ENCODE peak calls at places on chromosome 7, in four cellular contexts. One of them, this sample, is unnamed.

GRCh38 chr7:157339777-157340677 is 3.2 kb downstream of the DNAJB6 start:
- DNase-seq in IMR-90: peak; percentile 74
- DNase-seq in EL: peak; percentile 74
- DNase-seq in stimulated activated CD4-positive, alpha-beta T cell treated with anti-CD3 and anti-CD28 coated beads, Interleukin-2, amount 100 ng/mL, for 24 hours: peak; percentile 72
- DNase-seq in this sample: peak; percentile 74

GRCh38 chr7:49279886-49280285 is 355.5 kb downstream of the CDC14C start:
- DNase-seq in EL: no peak
- DNase-seq in stimulated activated CD4-positive, alpha-beta T cell treated with anti-CD3 and anti-CD28 coated beads, Interleukin-2, amount 100 ng/mL, for 24 hours: no peak
- DNase-seq in IMR-90: no peak
- DNase-seq in this sample: no peak

GRCh38 chr7:94182066-94182465 is 177.9 kb upstream of the BET1 start:
- DNase-seq in IMR-90: peak; percentile 98
- DNase-seq in stimulated activated CD4-positive, alpha-beta T cell treated with anti-CD3 and anti-CD28 coated beads, Interleukin-2, amount 100 ng/mL, for 24 hours: no peak
- DNase-seq in EL: peak; percentile 65
- DNase-seq in this sample: no peak

GRCh38 chr7:29337628-29338116 is 143.1 kb downstream of the CHN2 start:
- DNase-seq in IMR-90: no peak
- DNase-seq in stimulated activated CD4-positive, alpha-beta T cell treated with anti-CD3 and anti-CD28 coated beads, Interleukin-2, amount 100 ng/mL, for 24 hours: no peak
- DNase-seq in EL: no peak
- DNase-seq in this sample: no peak

GRCh38 chr7:157767466-157767865 is 430.7 kb downstream of the DNAJB6 start:
- DNase-seq in stimulated activated CD4-positive, alpha-beta T cell treated with anti-CD3 and anti-CD28 coated beads, Interleukin-2, amount 100 ng/mL, for 24 hours: no peak
- DNase-seq in EL: no peak
- DNase-seq in IMR-90: no peak
- DNase-seq in this sample: no peak

GRCh38 chr7:131540491-131541162 is 15.8 kb downstream of the PODXL start:
- DNase-seq in EL: no peak
- DNase-seq in stimulated activated CD4-positive, alpha-beta T cell treated with anti-CD3 and anti-CD28 coated beads, Interleukin-2, amount 100 ng/mL, for 24 hours: no peak
- DNase-seq in IMR-90: no peak
- DNase-seq in this sample: no peak

GRCh38 chr7:953547-954327 is 743 bp downstream of the ADAP1 start:
- DNase-seq in IMR-90: peak; percentile 17
- DNase-seq in EL: peak; percentile 47
- DNase-seq in stimulated activated CD4-positive, alpha-beta T cell treated with anti-CD3 and anti-CD28 coated beads, Interleukin-2, amount 100 ng/mL, for 24 hours: peak; percentile 42
- DNase-seq in this sample: peak; percentile 89

GRCh38 chr7:44046321-44047061 is 2.0 kb downstream of the DBNL start:
- DNase-seq in stimulated activated CD4-positive, alpha-beta T cell treated with anti-CD3 and anti-CD28 coated beads, Interleukin-2, amount 100 ng/mL, for 24 hours: no peak
- DNase-seq in EL: no peak
- DNase-seq in IMR-90: no peak
- DNase-seq in this sample: no peak

GRCh38 chr7:32179567-32179966 is 109.4 kb upstream of the PDE1C start:
- DNase-seq in EL: peak; percentile 39
- DNase-seq in stimulated activated CD4-positive, alpha-beta T cell treated with anti-CD3 and anti-CD28 coated beads, Interleukin-2, amount 100 ng/mL, for 24 hours: no peak
- DNase-seq in IMR-90: peak; percentile 36
- DNase-seq in this sample: no peak

GRCh38 chr7:132490474-132490873 is 85.8 kb downstream of the PLXNA4 start:
- DNase-seq in IMR-90: no peak
- DNase-seq in EL: no peak
- DNase-seq in stimulated activated CD4-positive, alpha-beta T cell treated with anti-CD3 and anti-CD28 coated beads, Interleukin-2, amount 100 ng/mL, for 24 hours: no peak
- DNase-seq in this sample: no peak

GRCh38 chr7:137978464-137979237 is 23.2 kb downstream of the CREB3L2 start:
- DNase-seq in EL: peak; percentile 98
- DNase-seq in IMR-90: peak; percentile 100
- DNase-seq in stimulated activated CD4-positive, alpha-beta T cell treated with anti-CD3 and anti-CD28 coated beads, Interleukin-2, amount 100 ng/mL, for 24 hours: no peak
- DNase-seq in this sample: no peak

GRCh38 chr7:98054585-98054984 is 52.1 kb upstream of the LMTK2 start:
- DNase-seq in EL: peak; percentile 47
- DNase-seq in stimulated activated CD4-positive, alpha-beta T cell treated with anti-CD3 and anti-CD28 coated beads, Interleukin-2, amount 100 ng/mL, for 24 hours: no peak
- DNase-seq in IMR-90: no peak
- DNase-seq in this sample: no peak

GRCh38 chr7:108623220-108623619 is 53.5 kb downstream of the DNAJB9 start:
- DNase-seq in EL: no peak
- DNase-seq in IMR-90: no peak
- DNase-seq in stimulated activated CD4-positive, alpha-beta T cell treated with anti-CD3 and anti-CD28 coated beads, Interleukin-2, amount 100 ng/mL, for 24 hours: no peak
- DNase-seq in this sample: no peak

This sample was measured in H7.